ENCODE peak calls at places on chromosomes 7 and 10, in ten cellular contexts. R is heart left ventricle, A is A549, P is NT2/D1, U is left lung, B is body of pancreas, T is right cardiac atrium, I is psoas muscle, M is OCI-LY7, X is stomach. D is an unnamed sample.

GRCh38 chr7:112511451-112512220 is 30.8 kb downstream of the LSMEM1 start:
- DNase-seq in P (no peak), U (no peak), X (no peak), A (no peak), I (no peak), B (no peak), R (no peak), M (no peak), T (no peak), D (no peak)

GRCh38 chr7:129707910-129708490 is 96.5 kb downstream of the NRF1 start:
- DNase-seq in A (no peak), R (no peak), M (no peak), I (no peak), T (no peak), U (no peak), P (no peak), B (no peak), X (no peak), D (no peak)

GRCh38 chr7:92880212-92881090 is 44.1 kb upstream of the CDK6 start:
- DNase-seq in B (peak; percentile 34), I (no peak), M (peak; percentile 22), U (no peak), T (no peak), R (no peak), P (peak; percentile 15), A (peak; percentile 47), X (no peak), D (no peak)

GRCh38 chr7:108196004-108196403 is 65.8 kb upstream of the LAMB4 start:
- DNase-seq in X (no peak), R (no peak), T (no peak), I (no peak), B (no peak), P (no peak), M (no peak), U (no peak), A (no peak), D (no peak)

GRCh38 chr7:26198781-26199169 is 1.8 kb downstream of the HNRNPA2B1 start:
- DNase-seq in I (no peak), M (no peak), B (no peak), R (no peak), A (no peak), P (no peak), X (no peak), U (no peak), T (no peak), D (no peak)

GRCh38 chr10:18738835-18739234 is 79.6 kb downstream of the ARL5B start:
- DNase-seq in P (no peak), U (no peak), I (no peak), A (no peak), B (no peak), M (no peak), X (no peak), R (no peak), T (no peak), D (no peak)

GRCh38 chr10:4670737-4671136 is 155.3 kb upstream of the AKR1E2 start:
- DNase-seq in R (no peak), A (no peak), X (no peak), P (no peak), T (no peak), B (no peak), U (no peak), M (no peak), I (no peak), D (no peak)

GRCh38 chr7:105648561-105649401 is 67.5 kb upstream of the EFCAB10 start:
- DNase-seq in I (no peak), T (no peak), A (peak; percentile 78), M (no peak), B (peak; percentile 63), U (no peak), R (no peak), P (no peak), X (peak; percentile 60), D (no peak)

GRCh38 chr10:89332718-89333281 is 5.0 kb downstream of the IFIT3 start:
- DNase-seq in R (no peak), U (no peak), M (peak; percentile 16), I (no peak), P (no peak), A (no peak), T (no peak), X (no peak), B (no peak), D (no peak)

GRCh38 chr7:155412416-155413253 is 45.3 kb upstream of the EN2 start:
- DNase-seq in M (peak; percentile 77), P (peak; percentile 59), R (no peak), T (no peak), U (peak; percentile 43), I (no peak), B (peak; percentile 81), X (peak; percentile 68), A (peak; percentile 67), D (no peak)

GRCh38 chr7:99366646-99367045 is 7.9 kb upstream of the ARPC1B start:
- DNase-seq in U (no peak), P (no peak), M (no peak), B (no peak), X (no peak), T (no peak), R (no peak), I (no peak), A (no peak), D (no peak)

GRCh38 chr10:86256690-86257315 is 109.8 kb downstream of the GRID1 start:
- DNase-seq in I (no peak), A (no peak), P (no peak), M (no peak), T (no peak), U (no peak), R (no peak), B (no peak), X (no peak), D (no peak)

GRCh38 chr10:49119746-49120145 is 4.4 kb upstream of the VSTM4 start:
- DNase-seq in P (no peak), B (no peak), T (no peak), U (no peak), I (no peak), A (no peak), M (no peak), R (no peak), X (no peak), D (no peak)

GRCh38 chr7:40194743-40195142 is 59.9 kb downstream of the SUGCT start:
- DNase-seq in B (no peak), A (no peak), X (no peak), M (no peak), T (no peak), P (no peak), I (no peak), U (no peak), R (no peak), D (no peak)

GRCh38 chr10:67783576-67784294 is 54.3 kb downstream of the DNAJC12 start:
- DNase-seq in I (no peak), A (no peak), P (no peak), T (no peak), U (no peak), B (no peak), X (no peak), M (peak; percentile 54), R (no peak), D (no peak)

GRCh38 chr10:130137077-130137448 is 872 bp downstream of the GLRX3 start:
- DNase-seq in P (no peak), I (no peak), B (no peak), U (no peak), X (no peak), A (peak; percentile 26), M (no peak), R (no peak), T (no peak), D (no peak)

GRCh38 chr10:82811621-82812020 is 936.6 kb downstream of the NRG3 start:
- DNase-seq in R (no peak), T (no peak), B (peak; percentile 22), A (peak; percentile 7), I (no peak), P (peak; percentile 15), X (no peak), U (no peak), M (peak; percentile 28), D (no peak)

GRCh38 chr10:48414778-48415177 is 108.3 kb downstream of the MAPK8 start:
- DNase-seq in P (no peak), T (no peak), R (no peak), M (no peak), U (no peak), I (no peak), A (no peak), B (no peak), X (no peak), D (no peak)

DNA sequence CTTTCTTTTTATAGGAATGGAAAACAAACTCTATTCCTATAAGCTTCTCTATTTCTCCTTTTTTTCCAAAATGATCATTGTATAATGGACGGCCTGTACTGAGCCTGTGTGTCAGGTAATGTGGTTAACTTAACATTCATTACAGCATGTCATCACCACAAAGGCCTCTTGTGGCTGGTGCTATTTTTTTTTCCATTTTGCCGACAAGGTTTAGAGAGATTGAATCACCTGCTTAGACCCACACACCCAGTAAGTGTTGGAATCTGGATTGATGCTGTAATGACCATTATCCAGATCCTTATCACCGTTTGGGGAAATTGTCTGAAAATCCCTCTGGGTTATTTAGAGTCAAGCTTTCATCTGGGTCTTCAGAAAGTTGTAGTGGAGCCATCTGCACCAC is 18.5 kb downstream of the AKR1B15 start:
- DNase-seq in A (no peak), I (no peak), T (no peak), X (no peak), P (no peak), M (no peak), R (no peak), U (no peak), B (no peak), D (no peak)
- H3K9me3 ChIP-seq in A (peaks cover 46% of the 10 kb centered on the region), I (no peaks in the 10 kb centered on the region), T (no peaks in the 10 kb centered on the region), X (no peaks in the 10 kb centered on the region), P (peaks cover 15% of the 10 kb centered on the region), M (no peaks in the 10 kb centered on the region), R (peaks cover 13% of the 10 kb centered on the region), U (peaks cover 15% of the 10 kb centered on the region), B (no peaks in the 10 kb centered on the region), D (no peaks in the 10 kb centered on the region)

GRCh38 chr7:47771990-47772360 is 176.3 kb downstream of the PKD1L1 start:
- DNase-seq in A (no peak), T (no peak), X (no peak), I (no peak), R (no peak), M (no peak), B (no peak), P (no peak), U (no peak), D (no peak)
- H3K9me3 ChIP-seq in A (peaks cover 2% of the 10 kb centered on the region), T (no peaks in the 10 kb centered on the region), X (no peaks in the 10 kb centered on the region), I (no peaks in the 10 kb centered on the region), R (no peaks in the 10 kb centered on the region), M (no peaks in the 10 kb centered on the region), B (no peaks in the 10 kb centered on the region), P (no peaks in the 10 kb centered on the region), U (no peaks in the 10 kb centered on the region), D (no peaks in the 10 kb centered on the region)

DNA sequence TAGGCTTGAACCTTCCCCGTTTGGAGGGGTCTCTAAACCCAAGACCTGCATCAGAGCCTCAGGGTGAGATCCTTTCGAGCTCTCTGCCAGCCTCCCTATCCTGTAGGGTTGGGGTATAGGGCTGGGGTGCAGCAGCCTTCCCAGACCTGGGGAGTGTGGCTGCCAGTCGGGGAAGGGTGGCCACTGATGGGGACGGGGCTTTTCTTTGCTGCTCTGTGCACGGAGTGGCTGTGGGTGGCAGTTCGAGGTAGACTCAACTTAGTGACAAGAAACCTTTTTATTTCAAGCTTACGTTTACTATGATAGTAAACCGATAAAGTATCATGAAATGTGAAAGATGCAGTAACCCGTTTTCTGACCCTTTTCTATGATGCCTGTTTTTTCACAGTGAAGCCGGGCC is 13.0 kb downstream of the ZNF316 start:
- DNase-seq in R (no peak), U (no peak), I (no peak), A (no peak), P (no peak), T (peak; percentile 32), M (no peak), B (no peak), X (no peak), D (no peak)
- H3K9me3 ChIP-seq in R (no peaks in the 10 kb centered on the region), U (peaks cover 28% of the 10 kb centered on the region), I (no peaks in the 10 kb centered on the region), A (peaks cover 31% of the 10 kb centered on the region), P (peaks cover 14% of the 10 kb centered on the region), T (no peaks in the 10 kb centered on the region), M (no peaks in the 10 kb centered on the region), B (no peaks in the 10 kb centered on the region), X (no peaks in the 10 kb centered on the region), D (no peaks in the 10 kb centered on the region)

GRCh38 chr10:128860574-128860973 is 606.5 kb upstream of the MGMT start:
- DNase-seq in A (no peak), X (no peak), B (no peak), M (no peak), P (no peak), T (no peak), I (no peak), U (no peak), R (no peak), D (no peak)
- H3K9me3 ChIP-seq in A (no peaks in the 10 kb centered on the region), X (no peaks in the 10 kb centered on the region), B (no peaks in the 10 kb centered on the region), M (no peaks in the 10 kb centered on the region), P (no peaks in the 10 kb centered on the region), T (no peaks in the 10 kb centered on the region), I (no peaks in the 10 kb centered on the region), U (no peaks in the 10 kb centered on the region), R (no peaks in the 10 kb centered on the region), D (peaks cover 2% of the 10 kb centered on the region)